ENCODE peak calls at places on chromosome 10, in seven cellular contexts. C is keratinocyte, W is BE2C, M is AG04450, G is left ventricle myocardium inferior, P is K562, I is heart left ventricle. F is an unnamed sample. For H3K27me3, the result is how much of the 10 kb centered on the place peaks cover.

GRCh38 chr10:70169661-70170364 is 501 bp downstream of the SAR1A start:
- DNase-seq in C (no peak), W (no peak), M (no peak), G (no peak), P (peak), I (no peak), F (no peak)

GRCh38 chr10:28604567-28605536 is 71.9 kb downstream of the WAC start:
- DNase-seq in C (no peak), W (no peak), M (no peak), G (no peak), P (no peak), I (no peak), F (no peak)

GRCh38 chr10:11180228-11180627 is 162.6 kb downstream of the CELF2 start:
- DNase-seq in C (no peak), W (no peak), M (no peak), G (no peak), P (peak), I (no peak), F (peak)

GRCh38 chr10:71933651-71934050 is 30.5 kb upstream of the CHST3 start:
- DNase-seq in C (no peak), W (no peak), M (no peak), G (no peak), P (no peak), I (no peak), F (peak)

GRCh38 chr10:132204078-132204780 is 17.5 kb downstream of the DPYSL4 start:
- DNase-seq in C (no peak), W (no peak), M (no peak), G (no peak), P (no peak), I (peak), F (no peak)

GRCh38 chr10:44390585-44391072 is 5.7 kb upstream of the CXCL12 start:
- DNase-seq in C (no peak), W (no peak), M (no peak), G (no peak), P (no peak), I (no peak), F (no peak)

GRCh38 chr10:22252801-22253577 is 35.2 kb upstream of the EBLN1 start:
- DNase-seq in C (no peak), W (peak), M (no peak), G (peak), P (no peak), I (peak), F (peak)

GRCh38 chr10:48459270-48460147 is 145.4 kb downstream of the ARHGAP22 start:
- DNase-seq in C (no peak), W (no peak), M (no peak), G (no peak), P (no peak), I (peak), F (no peak)

GRCh38 chr10:113947138-113948011 is 92.9 kb downstream of the NHLRC2 start:
- DNase-seq in C (no peak), W (peak), M (no peak), G (no peak), P (peak), I (no peak), F (no peak)

GRCh38 chr10:103602852-103603155 is 109.3 kb downstream of the NEURL1 start:
- DNase-seq in C (no peak), W (no peak), M (no peak), G (no peak), P (no peak), I (no peak), F (no peak)

GRCh38 chr10:18582803-18583202 is 68.6 kb downstream of the NSUN6 start:
- DNase-seq in C (no peak), W (no peak), M (no peak), G (no peak), P (no peak), I (no peak), F (no peak)

GRCh38 chr10:132539431-132539839 is 1.8 kb downstream of the INPP5A start:
- DNase-seq in C (no peak), W (no peak), M (no peak), G (peak), P (no peak), I (peak), F (peak)

GRCh38 chr10:70480254-70480861 is 1.8 kb downstream of the PALD1 start:
- DNase-seq in C (no peak), W (no peak), M (no peak), G (no peak), P (no peak), I (no peak), F (no peak)

GRCh38 chr10:133324857-133325260 is 11.8 kb downstream of the CALY start:
- DNase-seq in C (no peak), W (peak), M (no peak), G (no peak), P (no peak), I (no peak), F (no peak)

GRCh38 chr10:79355420-79356010 is 8.2 kb downstream of the PPIF start:
- DNase-seq in C (no peak), W (no peak), M (no peak), G (no peak), P (peak), I (no peak), F (no peak)

GRCh38 chr10:132837905-132838304 is 52.0 kb upstream of the NKX6-2 start:
- DNase-seq in C (no peak), W (no peak), M (no peak), G (no peak), P (no peak), I (no peak), F (no peak)

GRCh38 chr10:6811153-6811552 is 231.1 kb upstream of the PRKCQ start:
- DNase-seq in C (no peak), W (no peak), M (no peak), G (no peak), P (no peak), I (no peak), F (no peak)

GRCh38 chr10:52879181-52879607 is 106.6 kb upstream of the MBL2 start:
- DNase-seq in C (no peak), W (no peak), M (no peak), G (no peak), P (no peak), I (no peak), F (no peak)

GRCh38 chr10:132563485-132564248 is 26.1 kb downstream of the INPP5A start:
- DNase-seq in C (no peak), W (no peak), M (no peak), G (no peak), P (no peak), I (no peak), F (no peak)

GRCh38 chr10:62613429-62613828 is 191.1 kb upstream of the ADO start:
- DNase-seq in C (no peak), W (no peak), M (no peak), G (no peak), P (no peak), I (no peak), F (no peak)

GRCh38 chr10:116766241-116767198 is 24.2 kb upstream of the HSPA12A start:
- DNase-seq in C (no peak), W (no peak), M (no peak), G (no peak), P (no peak), I (no peak), F (no peak)

GRCh38 chr10:59708816-59709471 is 706 bp downstream of the SLC16A9 start:
- DNase-seq in C (no peak), W (peak), M (no peak), G (peak), P (peak), I (no peak), F (no peak)

GRCh38 chr10:33509231-33509871 is 174.9 kb upstream of the NRP1 start:
- DNase-seq in C (peak), W (peak), M (no peak), G (no peak), P (peak), I (no peak), F (no peak)

GRCh38 chr10:12077580-12078180 is 8.9 kb downstream of the DHTKD1 start:
- DNase-seq in C (no peak), W (no peak), M (no peak), G (no peak), P (no peak), I (no peak), F (no peak)

GRCh38 chr10:29956335-29956924 is 103.0 kb downstream of the JCAD start:
- DNase-seq in C (no peak), W (no peak), M (no peak), G (no peak), P (no peak), I (no peak), F (no peak)

GRCh38 chr10:22649390-22649841 is 65.0 kb downstream of the PIP4K2A start:
- DNase-seq in C (no peak), W (no peak), M (no peak), G (no peak), P (no peak), I (no peak), F (peak)

GRCh38 chr10:58140706-58141347 is 126.9 kb downstream of the IPMK start:
- DNase-seq in C (no peak), W (no peak), M (no peak), G (no peak), P (no peak), I (no peak), F (no peak)

GRCh38 chr10:59700709-59701108 is 8.9 kb downstream of the SLC16A9 start:
- DNase-seq in C (no peak), W (no peak), M (no peak), G (no peak), P (no peak), I (no peak), F (no peak)

GRCh38 chr10:101285519-101286070 is 56.3 kb upstream of the LBX1 start:
- DNase-seq in C (no peak), W (no peak), M (no peak), G (no peak), P (no peak), I (no peak), F (no peak)

GRCh38 chr10:112184052-112184371 is 447 bp upstream of the GPAM start:
- DNase-seq in C (no peak), W (no peak), M (no peak), G (no peak), P (no peak), I (no peak), F (no peak)

GRCh38 chr10:218753-219152 is 83.5 kb downstream of the ZMYND11 start:
- DNase-seq in C (no peak), W (no peak), M (no peak), G (no peak), P (no peak), I (no peak), F (no peak)

GRCh38 chr10:3969876-3970666 is 185.1 kb upstream of the KLF6 start:
- DNase-seq in C (no peak), W (no peak), M (no peak), G (no peak), P (no peak), I (no peak), F (no peak)

GRCh38 chr10:63553473-63553872 is 32.3 kb downstream of the REEP3 start:
- DNase-seq in C (no peak), W (no peak), M (no peak), G (no peak), P (no peak), I (no peak), F (no peak)

GRCh38 chr10:63758080-63758479 is 236.9 kb downstream of the REEP3 start:
- DNase-seq in C (no peak), W (no peak), M (no peak), G (no peak), P (no peak), I (no peak), F (no peak)

GRCh38 chr10:57754803-57755202 is 512.9 kb downstream of the IPMK start:
- DNase-seq in C (no peak), W (no peak), M (no peak), G (no peak), P (no peak), I (no peak), F (no peak)

GRCh38 chr10:43502931-43503330 is 66.0 kb downstream of the ZNF487 start:
- DNase-seq in C (no peak), W (no peak), M (no peak), G (no peak), P (no peak), I (no peak), F (no peak)

GRCh38 chr10:126351021-126351420 is 37.3 kb downstream of the ADAM12 start:
- DNase-seq in C (no peak), W (no peak), M (no peak), G (no peak), P (no peak), I (no peak), F (no peak)

DNA sequence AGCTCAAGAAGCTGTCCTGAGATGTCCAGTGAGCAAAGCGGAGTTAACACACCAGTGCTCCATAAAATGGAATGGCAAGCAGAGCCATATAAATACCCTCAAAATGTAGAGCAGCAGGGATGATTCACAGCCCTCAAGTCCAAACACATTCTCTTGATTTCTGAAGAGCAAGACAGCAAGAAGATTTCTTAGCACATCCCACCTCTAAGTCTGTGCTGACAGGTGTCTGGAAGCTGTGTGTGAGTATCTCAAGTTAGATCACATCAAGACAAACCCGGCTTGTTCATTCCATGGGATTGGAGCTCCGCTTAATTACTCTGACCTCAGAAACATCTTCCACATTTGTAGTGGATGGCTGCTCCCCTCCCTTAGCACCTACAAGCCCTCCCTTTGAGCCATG is 112.6 kb downstream of the GPR26 start:
- DNase-seq in C (no peak), W (no peak), M (no peak), G (no peak), P (no peak), I (no peak), F (no peak)
- H3K27me3 ChIP-seq in C (under half), W (under half), M (under half), G (half or more), P (under half), I (under half), F (under half)

GRCh38 chr10:84257343-84258020 is 12.6 kb downstream of the RGR start:
- DNase-seq in C (no peak), W (no peak), M (no peak), G (no peak), P (no peak), I (no peak), F (no peak)

GRCh38 chr10:84254552-84255137 is 9.8 kb downstream of the RGR start:
- DNase-seq in C (no peak), W (no peak), M (no peak), G (no peak), P (no peak), I (no peak), F (no peak)

GRCh38 chr10:84261236-84261635 is 16.4 kb downstream of the RGR start:
- DNase-seq in C (no peak), W (no peak), M (no peak), G (no peak), P (no peak), I (no peak), F (no peak)

GRCh38 chr10:84258034-84258695 is 13.3 kb downstream of the RGR start:
- DNase-seq in C (no peak), W (peak), M (no peak), G (no peak), P (no peak), I (no peak), F (no peak)

GRCh38 chr10:84256510-84257342 is 11.9 kb downstream of the RGR start:
- DNase-seq in C (no peak), W (peak), M (no peak), G (peak), P (peak), I (peak), F (no peak)
- H3K27me3 ChIP-seq in C (under half), W (under half), M (under half), G (half or more), P (under half), I (under half), F (under half)

DNA sequence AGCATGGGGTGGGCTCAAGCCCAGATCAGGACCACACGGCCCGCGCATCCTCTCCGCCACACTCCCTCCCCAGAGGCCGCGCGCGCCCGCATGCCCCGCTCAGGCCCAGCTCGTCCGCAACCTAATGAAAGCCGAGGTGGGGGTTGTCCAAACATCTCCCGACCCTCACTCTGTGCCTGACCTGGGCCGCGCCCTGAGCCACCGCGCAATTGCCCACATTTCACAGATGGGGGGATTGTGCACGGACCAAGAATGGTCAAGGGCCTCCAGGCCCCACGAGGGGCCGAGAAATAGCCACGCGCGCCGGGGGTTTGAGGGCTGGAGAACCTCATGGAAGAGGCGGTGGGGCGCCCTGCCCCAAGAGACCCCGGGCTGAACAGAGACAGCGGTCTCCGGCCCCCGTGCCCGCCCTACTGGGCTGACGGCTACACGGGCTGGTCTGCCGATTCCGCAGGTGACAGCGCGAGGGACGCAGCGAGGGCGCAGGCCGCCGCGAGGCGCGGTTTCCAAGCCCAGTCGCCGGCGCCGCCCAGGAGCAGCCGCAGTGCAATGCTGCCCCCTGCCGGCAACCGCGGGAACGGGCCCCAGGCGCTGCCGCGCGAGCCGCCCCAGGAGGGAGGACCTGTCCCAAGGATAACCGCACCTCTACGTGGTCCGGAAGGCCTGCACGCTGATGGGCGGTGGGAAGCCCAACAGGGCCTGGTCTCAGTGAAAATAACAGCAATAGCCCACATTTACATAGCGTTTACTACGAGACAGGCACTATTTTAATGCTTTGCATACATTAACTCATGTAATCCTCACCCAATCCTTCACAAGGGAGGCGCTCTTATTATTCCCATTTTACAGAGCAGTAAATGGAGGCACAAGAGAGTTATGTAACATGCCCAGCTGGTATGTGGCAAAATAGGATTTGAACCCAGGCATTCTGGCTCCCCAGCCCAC is 10.5 kb upstream of the GRID1 start:
- DNase-seq in C (peak), W (peak), M (no peak), G (peak), P (peak), I (peak), F (peak)
- H3K27me3 ChIP-seq in C (under half), W (under half), M (under half), G (half or more), P (under half), I (half or more), F (under half)

DNA sequence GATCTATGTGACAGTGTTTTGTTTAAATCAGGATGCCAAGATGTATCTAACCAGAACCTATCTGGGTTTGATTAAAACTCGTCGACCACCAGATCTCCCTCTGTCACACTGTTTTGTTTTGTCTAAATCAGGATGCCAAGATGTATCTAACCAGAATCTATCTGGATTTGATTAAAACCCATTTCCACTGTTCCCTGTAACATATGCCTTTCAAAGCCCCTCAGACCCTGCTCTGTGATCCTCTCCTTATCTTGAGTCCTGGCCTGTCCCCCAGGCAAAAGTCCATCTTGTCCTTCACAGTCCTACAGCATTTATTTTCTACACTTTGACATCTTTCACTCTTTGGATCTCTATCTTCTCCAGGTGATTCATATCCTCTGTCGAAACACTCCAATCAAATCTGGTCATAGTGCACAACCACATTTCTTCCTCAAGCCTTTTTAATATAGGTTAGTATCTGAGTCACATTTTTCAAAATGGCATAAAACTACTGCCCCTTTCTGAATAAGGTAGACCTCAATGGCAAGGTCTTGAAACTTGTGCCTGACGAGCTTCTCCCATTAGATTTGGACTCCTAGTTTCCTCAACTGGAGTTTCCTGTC is 32.5 kb downstream of the ERLIN1 start:
- DNase-seq in C (no peak), W (no peak), M (no peak), G (no peak), P (no peak), I (no peak), F (no peak)
- H3K27me3 ChIP-seq in C (under half), W (under half), M (under half), G (under half), P (under half), I (under half), F (under half)

DNA sequence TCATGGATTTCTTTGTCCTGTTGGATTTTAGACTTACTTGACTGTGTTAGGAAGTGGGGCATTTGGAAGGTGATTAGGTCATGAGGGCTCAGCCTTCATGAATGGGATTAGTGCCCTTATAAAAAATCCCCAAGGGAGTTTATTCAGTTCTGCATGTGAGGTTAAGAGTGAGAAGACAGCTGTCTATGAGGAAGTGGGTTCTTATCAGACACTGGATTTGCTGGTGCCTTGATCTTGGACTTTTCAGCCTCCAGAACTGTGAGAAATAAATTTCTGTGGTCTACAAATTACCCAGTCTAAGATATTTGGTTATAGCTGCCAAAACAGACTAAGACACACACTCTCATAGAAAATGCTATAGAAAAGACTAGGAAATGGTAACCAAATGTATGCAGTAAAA is 724.7 kb upstream of the FZD8 start:
- DNase-seq in C (no peak), W (no peak), M (no peak), G (no peak), P (no peak), I (no peak), F (no peak)
- H3K27me3 ChIP-seq in C (under half), W (under half), M (under half), G (under half), P (under half), I (under half), F (under half)

DNA sequence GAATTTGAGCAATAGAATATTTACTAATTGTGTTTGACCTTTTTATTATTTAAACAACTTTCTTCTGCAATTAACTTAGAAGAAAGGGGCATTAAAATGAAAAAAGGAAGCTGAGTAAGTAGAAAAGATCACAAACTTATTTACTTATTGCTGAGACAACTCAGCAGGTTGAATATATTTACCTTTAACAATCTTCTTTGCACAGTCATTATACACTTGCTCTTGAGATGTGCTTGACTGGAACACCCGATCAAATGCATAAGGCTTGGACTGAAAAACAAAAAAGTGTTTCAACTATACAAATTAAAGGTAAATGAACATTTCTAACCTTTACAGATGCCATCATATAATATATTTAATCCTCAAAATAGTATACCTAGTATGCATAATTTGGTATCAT is 7.9 kb downstream of the KIF5B start:
- DNase-seq in C (no peak), W (no peak), M (no peak), G (no peak), P (no peak), I (no peak), F (no peak)
- H3K27me3 ChIP-seq in C (under half), W (under half), M (under half), G (under half), P (under half), I (under half), F (under half)